ENCODE peak calls at places on chromosomes 12 and 14, in ten cellular contexts. P is IMR-90, Q is psoas muscle, Z is foreskin fibroblast, J is astrocyte, G is fibroblast of the aortic adventitia, T is tibial artery, C is lung, N is cardiac fibroblast, F is heart right ventricle. S is an unnamed sample.

GRCh38 chr14:91996951-91997371 is 42.9 kb downstream of the TRIP11 start:
- DNase-seq in P (peak), Q (no peak), Z (peak), J (peak), G (peak), T (no peak), C (no peak), N (peak), F (no peak), S (peak)

GRCh38 chr14:54127526-54127925 is 170.9 kb upstream of the BMP4 start:
- DNase-seq in P (peak), Q (no peak), Z (peak), J (peak), G (peak), T (no peak), C (no peak), N (peak), F (no peak), S (peak)

GRCh38 chr14:70096866-70097265 is 91.9 kb downstream of the SLC8A3 start:
- DNase-seq in P (peak), Q (no peak), Z (peak), J (no peak), G (no peak), T (no peak), C (no peak), N (peak), F (no peak), S (peak)

GRCh38 chr12:100326208-100326607 is 30.7 kb upstream of the SLC17A8 start:
- DNase-seq in P (peak), Q (no peak), Z (no peak), J (no peak), G (peak), T (no peak), C (no peak), N (peak), F (no peak), S (no peak)

GRCh38 chr14:61147898-61148549 is 133.1 kb downstream of the TMEM30B start:
- DNase-seq in P (peak), Q (peak), Z (peak), J (peak), G (peak), T (no peak), C (peak), N (peak), F (peak), S (peak)

GRCh38 chr12:23525450-23526072 is 423.9 kb downstream of the SOX5 start:
- DNase-seq in P (no peak), Q (no peak), Z (no peak), J (peak), G (no peak), T (no peak), C (no peak), N (peak), F (no peak), S (peak)

GRCh38 chr12:131350943-131351318 is 360.0 kb upstream of the SFSWAP start:
- DNase-seq in P (no peak), Q (no peak), Z (no peak), J (no peak), G (no peak), T (no peak), C (no peak), N (no peak), F (no peak), S (no peak)

GRCh38 chr14:56482306-56482705 is 97.3 kb upstream of the TMEM260 start:
- DNase-seq in P (peak), Q (no peak), Z (peak), J (no peak), G (peak), T (no peak), C (no peak), N (peak), F (no peak), S (peak)

GRCh38 chr14:24806061-24806678 is 172.2 kb upstream of the GZMB start:
- DNase-seq in P (peak), Q (peak), Z (peak), J (peak), G (peak), T (peak), C (peak), N (peak), F (peak), S (peak)

GRCh38 chr12:3045494-3045893 is 31.7 kb upstream of the TSPAN9 start:
- DNase-seq in P (no peak), Q (no peak), Z (no peak), J (no peak), G (no peak), T (no peak), C (no peak), N (no peak), F (no peak), S (no peak)

GRCh38 chr12:14185441-14186192 is 179.9 kb upstream of the ATF7IP start:
- DNase-seq in P (peak), Q (no peak), Z (peak), J (peak), G (peak), T (no peak), C (no peak), N (peak), F (no peak), S (peak)

GRCh38 chr12:98744692-98745091 is 99.6 kb downstream of the APAF1 start:
- DNase-seq in P (no peak), Q (no peak), Z (no peak), J (no peak), G (no peak), T (no peak), C (no peak), N (peak), F (no peak), S (no peak)

GRCh38 chr12:104596128-104596799 is 139.5 kb downstream of the CHST11 start:
- DNase-seq in P (peak), Q (peak), Z (peak), J (peak), G (peak), T (peak), C (peak), N (peak), F (no peak), S (peak)

GRCh38 chr12:110403975-110404675 is 617 bp upstream of the ANAPC7 start:
- DNase-seq in P (peak), Q (peak), Z (peak), J (peak), G (peak), T (peak), C (peak), N (peak), F (peak), S (peak)

GRCh38 chr14:23242076-23242475 is 4.3 kb downstream of the RNF212B start:
- DNase-seq in P (no peak), Q (no peak), Z (no peak), J (no peak), G (no peak), T (no peak), C (no peak), N (no peak), F (no peak), S (no peak)

GRCh38 chr12:39375206-39375808 is 67.6 kb downstream of the KIF21A start:
- DNase-seq in P (no peak), Q (no peak), Z (no peak), J (peak), G (no peak), T (no peak), C (no peak), N (no peak), F (no peak), S (no peak)

GRCh38 chr12:113372371-113372770 is 14.0 kb downstream of the PLBD2 start:
- DNase-seq in P (no peak), Q (no peak), Z (no peak), J (no peak), G (no peak), T (no peak), C (no peak), N (no peak), F (no peak), S (no peak)

GRCh38 chr14:71855399-71856036 is 76.7 kb upstream of the RGS6 start:
- DNase-seq in P (peak), Q (peak), Z (peak), J (peak), G (peak), T (peak), C (peak), N (peak), F (peak), S (peak)

GRCh38 chr14:64703393-64704144 is 655 bp upstream of the PLEKHG3 start:
- DNase-seq in P (no peak), Q (no peak), Z (peak), J (peak), G (peak), T (peak), C (no peak), N (no peak), F (no peak), S (no peak)

GRCh38 chr12:49921936-49922335 is 18.2 kb upstream of the FAIM2 start:
- DNase-seq in P (no peak), Q (no peak), Z (no peak), J (no peak), G (no peak), T (no peak), C (no peak), N (no peak), F (no peak), S (no peak)

GRCh38 chr14:96514694-96515093 is 12.5 kb downstream of the PAPOLA start:
- DNase-seq in P (no peak), Q (no peak), Z (no peak), J (no peak), G (no peak), T (no peak), C (no peak), N (no peak), F (no peak), S (no peak)

GRCh38 chr14:100591453-100592371 is 4.5 kb upstream of the BEGAIN start:
- DNase-seq in P (no peak), Q (peak), Z (no peak), J (no peak), G (no peak), T (no peak), C (no peak), N (no peak), F (no peak), S (no peak)

GRCh38 chr14:90576581-90576980 is 179.8 kb downstream of the CALM1 start:
- DNase-seq in P (peak), Q (no peak), Z (peak), J (peak), G (peak), T (no peak), C (no peak), N (peak), F (no peak), S (peak)

GRCh38 chr12:106893451-106893850 is 62.3 kb upstream of the TMEM263 start:
- DNase-seq in P (peak), Q (no peak), Z (no peak), J (peak), G (no peak), T (no peak), C (no peak), N (no peak), F (no peak), S (peak)

GRCh38 chr12:129827985-129828384 is 75.8 kb downstream of the TMEM132D start:
- DNase-seq in P (no peak), Q (no peak), Z (no peak), J (peak), G (no peak), T (no peak), C (no peak), N (no peak), F (no peak), S (no peak)

GRCh38 chr12:11885261-11886038 is 185.3 kb upstream of the BCL2L14 start:
- DNase-seq in P (peak), Q (no peak), Z (peak), J (peak), G (peak), T (no peak), C (no peak), N (peak), F (no peak), S (peak)

GRCh38 chr14:76287063-76287462 is 88.9 kb upstream of the ESRRB start:
- DNase-seq in P (no peak), Q (no peak), Z (no peak), J (no peak), G (no peak), T (no peak), C (no peak), N (no peak), F (no peak), S (no peak)

GRCh38 chr12:2751686-2752085 is 43.1 kb upstream of the FKBP4 start:
- DNase-seq in P (no peak), Q (no peak), Z (no peak), J (no peak), G (no peak), T (no peak), C (no peak), N (no peak), F (no peak), S (no peak)

GRCh38 chr14:51308872-51309271 is 68.8 kb downstream of the TMX1 start:
- DNase-seq in P (no peak), Q (no peak), Z (no peak), J (peak), G (peak), T (no peak), C (no peak), N (no peak), F (no peak), S (no peak)

GRCh38 chr14:38904959-38905358 is 198.1 kb downstream of the SEC23A start:
- DNase-seq in P (no peak), Q (no peak), Z (no peak), J (no peak), G (no peak), T (no peak), C (no peak), N (no peak), F (no peak), S (no peak)

GRCh38 chr14:71070169-71070568 is 162.9 kb downstream of the PCNX1 start:
- DNase-seq in P (peak), Q (no peak), Z (peak), J (no peak), G (no peak), T (no peak), C (no peak), N (peak), F (no peak), S (peak)

GRCh38 chr14:93980464-93981201 is 4.3 kb upstream of the ASB2 start:
- DNase-seq in P (peak), Q (peak), Z (no peak), J (peak), G (no peak), T (peak), C (no peak), N (peak), F (peak), S (peak)

DNA sequence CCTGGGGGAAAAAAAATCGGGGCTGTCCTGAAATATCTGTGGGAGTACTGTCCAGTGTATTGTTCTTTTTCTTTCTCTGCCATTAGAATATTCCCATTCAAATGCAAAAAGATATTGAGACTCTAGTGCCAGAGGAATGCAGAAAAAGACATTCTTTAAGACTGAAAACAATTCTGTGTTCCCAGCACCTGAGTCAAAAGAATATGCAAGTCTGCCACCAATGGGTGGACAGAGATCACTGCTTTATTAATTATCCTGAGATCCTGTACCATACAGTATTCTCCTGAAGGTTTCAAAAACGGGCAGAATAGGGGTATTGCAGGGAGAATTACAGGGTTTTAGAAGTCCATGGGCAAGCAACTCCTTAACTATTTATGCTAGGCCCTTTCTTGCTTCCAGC is 361.8 kb downstream of the C12orf50 start:
- DNase-seq in P (peak), Q (no peak), Z (peak), J (peak), G (peak), T (no peak), C (no peak), N (peak), F (no peak), S (peak)
- TF ChIP-seq CTCF in P (peak), Q (no peak), Z (no peak), J (peak), G (peak), T (no peak), C (no peak), N (peak), F (peak), S (peak)

GRCh38 chr12:82870825-82871377 is 184.2 kb downstream of the TMTC2 start:
- DNase-seq in P (no peak), Q (no peak), Z (no peak), J (no peak), G (no peak), T (no peak), C (no peak), N (no peak), F (no peak), S (no peak)

GRCh38 chr12:82876075-82876474 is 189.4 kb downstream of the TMTC2 start:
- DNase-seq in P (no peak), Q (no peak), Z (no peak), J (no peak), G (no peak), T (no peak), C (no peak), N (no peak), F (no peak), S (no peak)

GRCh38 chr12:82873951-82874350 is 187.2 kb downstream of the TMTC2 start:
- DNase-seq in P (no peak), Q (no peak), Z (no peak), J (no peak), G (no peak), T (no peak), C (no peak), N (no peak), F (no peak), S (no peak)

GRCh38 chr12:82874935-82875334 is 188.2 kb downstream of the TMTC2 start:
- DNase-seq in P (peak), Q (no peak), Z (peak), J (peak), G (peak), T (no peak), C (no peak), N (peak), F (no peak), S (peak)

GRCh38 chr12:82873309-82873708 is 186.6 kb downstream of the TMTC2 start:
- DNase-seq in P (no peak), Q (no peak), Z (no peak), J (no peak), G (no peak), T (no peak), C (no peak), N (no peak), F (no peak), S (no peak)
- H3K4me3 ChIP-seq in P (no peak), Q (no peak), Z (no peak), J (no peak), G (no peak), T (no peak), C (no peak), N (no peak), F (no peak), S (no peak)

DNA sequence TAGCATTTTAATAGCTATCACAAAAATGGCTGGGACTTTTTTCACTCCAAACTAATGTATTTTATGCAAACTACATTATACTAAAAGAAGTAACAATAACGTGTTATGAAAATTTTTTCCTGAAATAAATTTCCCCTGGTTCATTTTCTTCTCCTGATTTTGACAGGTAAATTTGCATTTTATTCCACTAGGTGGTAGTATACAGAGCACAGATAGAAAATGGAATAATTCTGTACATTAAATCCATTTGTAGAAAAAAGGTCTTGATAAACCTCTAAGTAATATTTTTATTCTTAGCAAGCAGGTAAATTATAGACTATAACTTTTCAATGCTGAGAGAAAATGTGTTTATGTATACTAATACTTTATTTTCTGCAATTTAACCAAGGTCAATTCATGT is 96.5 kb downstream of the BCAT1 start:
- DNase-seq in P (no peak), Q (no peak), Z (no peak), J (no peak), G (no peak), T (no peak), C (no peak), N (peak), F (no peak), S (no peak)
- TF ChIP-seq CTCF in P (peak), Q (no peak), Z (peak), J (peak), G (peak), T (peak), C (no peak), N (peak), F (no peak), S (peak)

DNA sequence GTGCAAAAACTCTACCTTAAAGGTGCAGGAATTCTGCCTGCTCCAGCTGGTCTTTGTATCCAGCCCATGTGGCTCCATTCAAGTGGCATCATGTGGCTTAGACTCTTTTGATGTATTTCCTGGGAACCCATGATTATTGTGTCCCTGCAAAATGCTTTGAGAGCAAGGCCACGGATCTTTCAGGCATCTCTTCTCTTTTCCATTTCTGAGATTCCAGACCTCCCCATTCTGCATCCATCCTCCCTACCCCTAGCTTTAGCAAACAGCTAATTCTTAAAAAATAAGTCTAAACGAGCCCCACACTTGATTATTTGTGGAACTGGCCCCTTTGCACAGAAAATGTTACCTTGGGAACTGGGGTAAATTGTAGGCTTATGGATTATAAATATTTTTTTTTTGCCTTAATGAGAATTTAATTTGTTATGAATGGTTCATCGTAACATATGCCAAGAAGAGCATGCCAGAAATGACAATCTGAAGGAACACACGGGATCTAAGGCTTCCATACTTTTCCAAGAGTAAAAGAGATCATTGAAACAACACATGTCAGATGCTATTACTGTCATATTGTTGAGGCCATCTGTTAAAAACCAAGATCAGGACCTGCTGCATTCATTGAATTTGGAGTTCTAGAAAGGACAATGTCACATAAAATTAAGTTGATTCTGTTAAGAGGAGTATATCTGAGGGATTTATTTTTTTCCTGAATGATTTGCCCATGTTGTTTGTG is 144.6 kb downstream of the TPH2 start:
- DNase-seq in P (no peak), Q (no peak), Z (no peak), J (no peak), G (no peak), T (no peak), C (no peak), N (no peak), F (no peak), S (no peak)
- H3K4me3 ChIP-seq in P (no peak), Q (no peak), Z (no peak), J (no peak), G (no peak), T (no peak), C (no peak), N (no peak), F (no peak), S (no peak)

DNA sequence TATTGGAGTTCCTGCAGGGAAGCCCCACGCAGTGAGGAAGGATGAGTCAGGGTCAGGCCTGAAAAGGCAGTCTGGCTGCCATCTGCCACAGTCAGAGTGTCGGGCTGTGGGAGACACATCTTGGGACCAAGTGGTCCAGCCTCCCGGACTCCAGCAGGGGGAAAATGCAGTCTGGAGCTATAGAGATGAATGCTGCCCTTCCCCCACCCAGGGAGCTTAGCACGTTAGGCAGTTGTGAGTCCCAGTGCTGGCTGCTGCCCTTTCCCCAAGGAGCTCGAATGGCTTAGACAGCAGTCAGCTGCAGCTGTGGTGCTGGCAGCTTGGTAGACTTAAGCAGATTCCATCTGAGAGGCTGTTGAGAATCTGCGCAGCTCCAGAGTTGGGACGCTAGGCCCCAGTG is 8.2 kb upstream of the NTS start:
- DNase-seq in P (no peak), Q (no peak), Z (peak), J (peak), G (no peak), T (no peak), C (no peak), N (peak), F (peak), S (peak)
- TF ChIP-seq CTCF in P (no peak), Q (no peak), Z (no peak), J (no peak), G (no peak), T (no peak), C (no peak), N (no peak), F (no peak), S (no peak)